ENCODE peak calls at places on chromosomes 13 and 19, in five cellular contexts. M is lower leg skin, W is progenitor cell of endocrine pancreas, F is H7, O is AG10803. D is an unnamed sample.

GRCh38 chr19:41904118-41904870 is 21.3 kb downstream of the ARHGEF1 start:
- DNase-seq in O (no peak), M (no peak), F (no peak), W (peak), D (no peak)

GRCh38 chr19:33568706-33569105 is 47.1 kb upstream of the PEPD start:
- DNase-seq in F (no peak), M (no peak), W (no peak), O (no peak), D (no peak)

GRCh38 chr19:3964256-3965194 is 6.4 kb downstream of the DAPK3 start:
- DNase-seq in W (no peak), M (no peak), F (no peak), O (no peak), D (no peak)

GRCh38 chr19:43455321-43456113 is 9.9 kb downstream of the LYPD3 start:
- DNase-seq in F (no peak), O (no peak), W (no peak), M (no peak), D (no peak)

GRCh38 chr13:96089749-96090239 is at the start of gene HS6ST3:
- DNase-seq in W (peak), O (peak), M (peak), F (peak), D (no peak)

GRCh38 chr19:21569497-21569870 is 64.1 kb downstream of the ZNF429 start:
- DNase-seq in M (no peak), F (no peak), O (no peak), W (no peak), D (peak)

GRCh38 chr13:32126756-32127155 is 95.2 kb downstream of the FRY start:
- DNase-seq in M (no peak), O (no peak), F (no peak), W (no peak), D (no peak)

GRCh38 chr13:64877176-64877575 is 2353.0 kb downstream of the PCDH9 start:
- DNase-seq in O (no peak), W (no peak), F (no peak), M (no peak), D (no peak)

GRCh38 chr13:19597523-19597922 is 35.9 kb upstream of the MPHOSPH8 start:
- DNase-seq in O (peak), F (no peak), W (no peak), M (no peak), D (no peak)

GRCh38 chr13:99278843-99279242 is 20.7 kb upstream of the GPR18 start:
- DNase-seq in F (no peak), O (no peak), M (no peak), W (no peak), D (no peak)

GRCh38 chr13:80755925-80756324 is 415.0 kb upstream of the SPRY2 start:
- DNase-seq in O (no peak), F (no peak), W (no peak), M (no peak), D (no peak)

GRCh38 chr19:53962887-53963435 is at the start of gene CACNG8:
- DNase-seq in F (peak), O (no peak), W (no peak), M (no peak), D (no peak)

GRCh38 chr19:39428309-39429112 is 7.2 kb downstream of the RPS16 start:
- DNase-seq in O (peak), M (no peak), W (no peak), F (peak), D (no peak)

GRCh38 chr19:15452111-15453047 is 2.6 kb upstream of the WIZ start:
- DNase-seq in W (peak), O (peak), F (peak), M (peak), D (no peak)

GRCh38 chr13:20161275-20161950 is 561 bp upstream of the GJA3 start:
- DNase-seq in W (no peak), F (peak), O (no peak), M (no peak), D (peak)

GRCh38 chr19:42040031-42040430 is 30.0 kb downstream of the GRIK5 start:
- DNase-seq in W (no peak), F (no peak), M (no peak), O (no peak), D (no peak)

GRCh38 chr13:59354665-59355064 is 809.1 kb downstream of the DIAPH3 start:
- DNase-seq in W (no peak), M (no peak), F (no peak), O (no peak), D (no peak)